ENCODE peak calls at places on chromosomes 2 and 18, in ten cellular contexts. C, I, K, T, H, Y, L, F, B and S are unnamed samples.

GRCh38 chr2:96540136-96540535 is 3.6 kb downstream of the ARID5A start:
- DNase-seq in Y (peak), I (no peak), K (peak), H (no peak), C (no peak), T (no peak), B (no peak), L (peak), F (no peak), S (no peak)

GRCh38 chr2:131121464-131121863 is 16.3 kb downstream of the PLEKHB2 start:
- DNase-seq in L (peak), F (no peak), B (no peak), I (no peak), T (peak), H (no peak), Y (no peak), C (no peak), K (no peak), S (no peak)

GRCh38 chr2:72862239-72862988 is 24.8 kb upstream of the SPR start:
- DNase-seq in K (peak), F (peak), C (peak), H (peak), Y (peak), T (peak), B (peak), L (peak), I (peak), S (peak)

GRCh38 chr2:220789961-220790360 is 782.1 kb downstream of the EPHA4 start:
- DNase-seq in T (peak), L (peak), B (no peak), I (no peak), Y (peak), C (no peak), H (no peak), F (no peak), K (no peak), S (no peak)

GRCh38 chr2:41101281-41101680 is 649.4 kb upstream of the SLC8A1 start:
- DNase-seq in B (no peak), C (no peak), L (no peak), Y (no peak), I (no peak), H (no peak), F (no peak), T (no peak), K (no peak), S (no peak)

GRCh38 chr2:52210611-52211010 is 1178.7 kb upstream of the NRXN1 start:
- DNase-seq in L (no peak), F (no peak), K (no peak), T (no peak), I (no peak), B (no peak), C (no peak), H (no peak), Y (no peak), S (no peak)

GRCh38 chr2:196468394-196468793 is 171.1 kb upstream of the CCDC150 start:
- DNase-seq in B (no peak), T (no peak), C (no peak), Y (no peak), L (no peak), F (no peak), I (no peak), K (no peak), H (no peak), S (no peak)

GRCh38 chr2:234258562-234259141 is 208.2 kb downstream of the SPP2 start:
- DNase-seq in F (no peak), L (no peak), H (no peak), K (no peak), T (no peak), Y (peak), B (no peak), C (no peak), I (no peak), S (no peak)

GRCh38 chr2:29016500-29016899 is 35.4 kb downstream of the TOGARAM2 start:
- DNase-seq in F (no peak), L (no peak), H (no peak), T (no peak), Y (no peak), I (no peak), B (peak), C (no peak), K (no peak), S (no peak)

GRCh38 chr2:144414324-144414845 is 105.5 kb downstream of the ZEB2 start:
- DNase-seq in I (no peak), C (no peak), F (no peak), K (peak), H (no peak), B (no peak), Y (peak), T (peak), L (peak), S (no peak)

GRCh38 chr2:85537600-85538506 is 1.1 kb upstream of the MAT2A start:
- DNase-seq in K (peak), B (peak), H (peak), C (peak), L (peak), I (no peak), T (peak), Y (peak), F (peak), S (no peak)

GRCh38 chr18:32383040-32383819 is 87.5 kb downstream of the GAREM1 start:
- DNase-seq in Y (no peak), L (peak), T (peak), B (no peak), K (no peak), I (no peak), F (no peak), H (no peak), C (no peak), S (no peak)

GRCh38 chr18:12944724-12945123 is 3.1 kb upstream of the SEH1L start:
- DNase-seq in K (no peak), L (peak), C (no peak), F (no peak), B (peak), H (peak), I (no peak), T (peak), Y (no peak), S (no peak)

GRCh38 chr2:213251618-213252017 is 32.6 kb upstream of the SPAG16 start:
- DNase-seq in K (peak), F (no peak), Y (peak), L (peak), I (no peak), H (no peak), T (peak), C (peak), B (no peak), S (no peak)

GRCh38 chr18:48882379-48882778 is 68.4 kb downstream of the SMAD7 start:
- DNase-seq in K (no peak), H (no peak), B (no peak), I (no peak), T (no peak), L (no peak), C (no peak), Y (no peak), F (no peak), S (no peak)

GRCh38 chr2:40820319-40820718 is 368.4 kb upstream of the SLC8A1 start:
- DNase-seq in I (no peak), C (no peak), B (no peak), L (peak), Y (peak), H (no peak), T (no peak), F (no peak), K (peak), S (no peak)

GRCh38 chr2:102391530-102391929 is 31.4 kb upstream of the IL18RAP start:
- DNase-seq in C (no peak), H (no peak), Y (no peak), I (no peak), K (no peak), T (no peak), L (no peak), F (no peak), B (no peak), S (no peak)

GRCh38 chr2:54570925-54571694 is 115.0 kb downstream of the SPTBN1 start:
- DNase-seq in F (no peak), C (no peak), K (peak), L (peak), I (peak), T (peak), B (no peak), H (peak), Y (peak), S (no peak)

GRCh38 chr2:42959148-42959992 is 167.0 kb upstream of the HAAO start:
- DNase-seq in F (no peak), T (peak), B (no peak), C (no peak), I (no peak), Y (no peak), L (peak), K (peak), H (no peak), S (no peak)

GRCh38 chr2:228086561-228086960 is 94.9 kb downstream of the SPHKAP start:
- DNase-seq in Y (no peak), C (no peak), L (no peak), K (no peak), B (no peak), T (no peak), F (no peak), H (no peak), I (no peak), S (no peak)

GRCh38 chr18:42048150-42048549 is 93.1 kb downstream of the PIK3C3 start:
- DNase-seq in B (no peak), L (peak), H (no peak), Y (peak), F (no peak), K (peak), I (no peak), C (no peak), T (peak), S (no peak)

GRCh38 chr2:200811336-200812121 is at the start of gene BZW1:
- DNase-seq in F (peak), Y (peak), K (peak), L (peak), B (peak), C (peak), I (peak), H (peak), T (peak), S (peak)

GRCh38 chr2:74142340-74142739 is 5.4 kb downstream of the BOLA3 start:
- DNase-seq in H (no peak), B (no peak), F (no peak), K (no peak), L (no peak), T (no peak), C (no peak), I (no peak), Y (peak), S (no peak)

GRCh38 chr2:24521975-24522639 is 31.1 kb downstream of the NCOA1 start:
- DNase-seq in I (no peak), F (no peak), T (no peak), H (no peak), Y (no peak), C (no peak), L (no peak), B (no peak), K (no peak), S (no peak)

GRCh38 chr2:127609818-127610217 is 36.1 kb upstream of the GPR17 start:
- DNase-seq in T (no peak), F (no peak), H (no peak), I (no peak), K (no peak), B (no peak), L (no peak), C (no peak), Y (no peak), S (no peak)

GRCh38 chr2:223669453-223670225 is 67.5 kb upstream of the SCG2 start:
- DNase-seq in B (no peak), Y (peak), I (no peak), T (peak), H (no peak), F (no peak), K (peak), C (no peak), L (peak), S (no peak)

GRCh38 chr2:20179179-20179754 is 45.7 kb downstream of the SDC1 start:
- DNase-seq in I (no peak), B (no peak), C (no peak), F (no peak), H (no peak), Y (no peak), T (no peak), K (no peak), L (no peak), S (no peak)

GRCh38 chr2:95312543-95313205 is 15.5 kb downstream of the KCNIP3 start:
- DNase-seq in C (no peak), Y (no peak), F (no peak), H (no peak), I (no peak), B (no peak), K (no peak), T (no peak), L (no peak), S (no peak)

GRCh38 chr18:27042177-27042576 is 142.9 kb downstream of the CHST9 start:
- DNase-seq in K (no peak), T (no peak), B (no peak), C (no peak), L (no peak), H (no peak), Y (no peak), F (no peak), I (no peak), S (no peak)

GRCh38 chr18:11497585-11497984 is 111.8 kb upstream of the SLC35G4 start:
- DNase-seq in T (peak), F (no peak), K (peak), I (no peak), B (no peak), L (peak), Y (peak), C (no peak), H (no peak), S (no peak)

GRCh38 chr2:162490052-162490717 is 146.3 kb downstream of the GCA start:
- DNase-seq in L (peak), T (no peak), H (no peak), I (no peak), K (peak), F (no peak), Y (peak), B (no peak), C (no peak), S (no peak)

GRCh38 chr2:62343636-62344349 is 147.9 kb downstream of the B3GNT2 start:
- DNase-seq in C (no peak), F (no peak), T (no peak), B (no peak), L (no peak), H (no peak), Y (no peak), I (no peak), K (no peak), S (no peak)